ENCODE peak calls at places on chromosome 18, in five cellular contexts. W is H9, B is IMR-90, H is mesenchymal stem cell, S is trophoblast cell. C is an unnamed sample.

GRCh38 chr18:59357928-59358327 is 1.1 kb downstream of the LMAN1 start:
- DNase-seq in W (no peak), B (peak), H (peak), S (peak), C (no peak)

GRCh38 chr18:12911025-12911927 is 27.2 kb upstream of the PTPN2 start:
- DNase-seq in W (peak), B (no peak), H (no peak), S (no peak), C (no peak)

GRCh38 chr18:60053747-60054304 is 154.0 kb downstream of the PMAIP1 start:
- DNase-seq in W (peak), B (peak), H (peak), S (peak), C (no peak)

GRCh38 chr18:24878289-24878688 is 417.9 kb downstream of the HRH4 start:
- DNase-seq in W (no peak), B (peak), H (peak), S (peak), C (no peak)

GRCh38 chr18:31722369-31722957 is 38.1 kb upstream of the B4GALT6 start:
- DNase-seq in W (peak), B (peak), H (peak), S (peak), C (peak)

GRCh38 chr18:53944721-53945120 is 279.7 kb downstream of the MBD2 start:
- DNase-seq in W (no peak), B (no peak), H (no peak), S (peak), C (peak)

GRCh38 chr18:55384551-55385275 is 203.3 kb downstream of the TCF4 start:
- DNase-seq in W (peak), B (peak), H (peak), S (peak), C (no peak)

GRCh38 chr18:13530879-13531387 is 195.4 kb downstream of the FAM210A start:
- DNase-seq in W (peak), B (peak), H (no peak), S (peak), C (peak)

GRCh38 chr18:32019251-32019943 is 772 bp downstream of the RNF125 start:
- DNase-seq in W (peak), B (no peak), H (peak), S (peak), C (peak)

GRCh38 chr18:12449040-12449814 is 41.5 kb downstream of the PRELID3A start:
- DNase-seq in W (no peak), B (no peak), H (no peak), S (no peak), C (no peak)

GRCh38 chr18:45780568-45780967 is 44.9 kb upstream of the SIGLEC15 start:
- DNase-seq in W (no peak), B (peak), H (no peak), S (no peak), C (no peak)

GRCh38 chr18:59127047-59127446 is 12.6 kb upstream of the SEC11C start:
- DNase-seq in W (peak), B (no peak), H (no peak), S (no peak), C (no peak)

GRCh38 chr18:11323359-11323819 is 174.0 kb upstream of the PIEZO2 start:
- DNase-seq in W (no peak), B (peak), H (peak), S (peak), C (no peak)

GRCh38 chr18:55419132-55419938 is 168.7 kb downstream of the TCF4 start:
- DNase-seq in W (no peak), B (peak), H (peak), S (no peak), C (no peak)

DNA sequence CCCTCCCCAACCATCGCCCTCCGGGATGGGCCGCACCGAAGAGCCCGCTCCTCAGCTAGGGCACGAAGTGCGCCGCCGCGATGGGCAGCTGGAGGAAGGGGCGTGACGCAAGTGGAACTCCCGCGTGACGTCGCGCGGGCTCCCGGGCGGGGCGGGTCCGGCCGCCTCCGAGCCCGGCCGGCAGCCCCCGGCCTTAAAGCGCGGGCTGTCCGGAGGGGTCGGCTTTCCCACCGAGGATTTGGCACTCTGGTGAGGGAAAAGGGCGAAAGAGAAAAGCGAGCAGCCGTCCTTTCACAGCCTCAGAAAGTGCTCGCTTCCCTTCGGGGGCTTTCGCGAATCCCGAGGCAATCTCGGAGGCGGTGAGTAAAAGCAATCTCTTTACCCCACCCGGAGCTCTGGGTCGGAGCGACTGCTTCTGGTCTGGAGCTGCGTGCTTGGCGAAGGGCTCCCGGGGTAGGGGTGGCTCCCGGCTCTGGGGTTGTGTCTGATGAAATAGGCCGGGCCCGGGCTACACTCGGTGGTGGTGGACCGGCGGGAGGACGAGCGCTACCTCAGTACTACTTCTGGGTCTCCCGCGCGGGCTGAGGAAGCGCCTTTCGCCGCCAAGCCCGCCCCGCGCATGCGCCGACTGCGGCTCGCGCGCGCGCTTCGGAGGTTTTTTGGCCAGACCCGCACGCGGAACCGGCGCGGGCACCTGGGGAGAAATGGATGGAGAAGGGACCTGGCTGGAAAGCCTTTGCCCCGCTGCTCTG is at the start of gene RBBP8:
- DNase-seq in W (peak), B (peak), H (peak), S (peak), C (peak)
- H3K14ac ChIP-seq in W (peak), B (peak), H (no peak), S (peak), C (no peak)

DNA sequence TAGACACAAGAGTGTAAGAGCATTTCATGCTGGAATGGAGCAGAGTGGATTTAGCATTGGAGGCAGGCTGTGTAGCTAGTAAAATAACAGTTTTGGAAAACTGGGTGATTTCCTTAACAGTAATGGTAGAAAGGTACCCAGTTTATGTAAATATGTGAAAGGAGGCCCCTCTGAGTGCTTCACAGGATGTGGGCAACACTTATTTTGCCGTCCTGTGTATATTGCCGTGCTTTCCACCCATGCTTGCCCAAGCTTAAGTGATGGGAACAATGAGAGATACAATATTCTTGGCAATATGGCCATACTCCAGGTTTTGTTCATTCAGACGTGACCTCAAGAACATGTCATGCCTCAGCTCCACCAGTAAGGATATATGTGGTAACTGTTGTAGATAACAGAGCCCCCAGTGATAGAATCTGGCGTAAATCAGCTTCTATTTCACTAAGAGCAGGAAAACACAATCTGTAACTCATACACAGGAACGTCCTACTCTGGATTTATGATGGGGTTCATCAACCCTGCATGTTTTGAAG is 318.7 kb downstream of the PTPRM start:
- DNase-seq in W (no peak), B (no peak), H (no peak), S (no peak), C (no peak)
- H3K14ac ChIP-seq in W (no peak), B (peak), H (no peak), S (no peak), C (no peak)

DNA sequence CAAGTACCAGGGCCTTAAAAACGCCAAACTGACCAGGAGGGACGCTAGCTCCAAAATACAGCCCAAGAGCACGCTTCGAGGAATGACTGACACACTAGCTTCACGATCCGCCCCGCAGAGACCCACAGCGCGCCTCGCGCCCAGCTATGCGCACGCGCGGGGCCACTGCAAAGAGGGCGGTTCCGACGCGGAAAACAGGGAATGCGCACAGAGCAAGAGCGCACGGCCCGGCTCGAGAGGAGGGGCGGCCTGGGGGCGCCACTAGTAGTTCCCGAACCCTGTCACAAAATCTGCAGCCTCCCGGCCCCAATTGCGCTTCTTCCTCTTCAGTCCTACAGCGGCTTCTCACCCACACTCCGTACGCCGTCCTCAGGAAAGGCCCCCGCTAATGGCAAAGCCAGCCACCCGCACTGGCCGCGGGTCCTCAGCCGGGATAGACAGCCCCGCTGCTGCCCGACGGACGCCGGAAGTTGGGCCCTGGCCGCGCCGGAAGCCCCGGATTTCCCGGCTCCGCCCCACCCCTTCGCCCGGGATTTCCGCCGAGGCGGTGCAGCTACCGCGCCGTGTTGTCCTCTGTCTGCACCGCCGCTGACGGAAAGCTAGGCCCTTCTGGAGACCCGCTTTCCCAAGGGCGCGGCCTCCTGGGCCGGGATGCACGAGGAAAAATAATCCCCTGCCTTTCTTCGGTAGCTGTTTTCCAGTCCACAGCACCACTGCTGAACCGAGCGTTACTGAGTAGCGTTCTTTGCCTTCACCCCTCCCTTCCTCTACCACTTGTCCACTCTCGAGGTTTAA is at the start of gene HDHD2:
- DNase-seq in W (peak), B (peak), H (peak), S (peak), C (peak)
- H3K14ac ChIP-seq in W (peak), B (peak), H (no peak), S (peak), C (no peak)

GRCh38 chr18:9477509-9477908 is 2.2 kb downstream of the RALBP1 start:
- DNase-seq in W (no peak), B (no peak), H (no peak), S (peak), C (no peak)

GRCh38 chr18:9474103-9474982 is 970 bp upstream of the RALBP1 start:
- DNase-seq in W (peak), B (peak), H (peak), S (peak), C (no peak)

GRCh38 chr18:9475643-9476580 is 599 bp downstream of the RALBP1 start:
- DNase-seq in W (no peak), B (peak), H (peak), S (peak), C (no peak)

GRCh38 chr18:9478545-9478944 is 3.2 kb downstream of the RALBP1 start:
- DNase-seq in W (peak), B (no peak), H (no peak), S (peak), C (no peak)

GRCh38 chr18:9474983-9475642 is at the start of gene RALBP1:
- DNase-seq in W (peak), B (peak), H (peak), S (peak), C (peak)
- H3K14ac ChIP-seq in W (peak), B (peak), H (no peak), S (peak), C (peak)

DNA sequence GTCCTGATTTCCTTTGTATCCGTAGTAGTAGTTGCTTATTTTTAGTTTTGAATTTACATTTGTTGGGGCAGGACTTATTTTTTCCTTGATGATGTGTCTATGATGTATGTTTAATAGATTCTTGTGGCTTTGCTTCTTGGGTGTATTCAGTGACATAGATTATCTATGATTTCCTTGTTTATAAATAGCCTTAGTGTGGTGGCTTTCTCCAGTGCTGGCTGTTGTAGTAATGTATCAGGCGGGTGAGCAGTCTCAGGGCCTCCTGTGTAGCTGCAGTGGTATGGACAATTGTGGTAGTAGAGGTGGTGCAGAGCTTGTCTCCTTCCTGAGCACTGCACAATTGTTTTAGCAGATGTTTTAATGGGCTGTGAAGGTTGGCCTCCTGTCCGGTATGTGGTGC is 60.5 kb downstream of the SMCHD1 start:
- DNase-seq in W (no peak), B (peak), H (peak), S (no peak), C (no peak)
- H3K14ac ChIP-seq in W (no peak), B (peak), H (no peak), S (no peak), C (no peak)

GRCh38 chr18:78130232-78131195 is 849.1 kb upstream of the SALL3 start:
- DNase-seq in W (no peak), B (no peak), H (no peak), S (no peak), C (no peak)

GRCh38 chr18:78136986-78137385 is 842.6 kb upstream of the SALL3 start:
- DNase-seq in W (no peak), B (no peak), H (no peak), S (no peak), C (no peak)

GRCh38 chr18:78129260-78129659 is 850.4 kb upstream of the SALL3 start:
- DNase-seq in W (no peak), B (no peak), H (no peak), S (no peak), C (no peak)

GRCh38 chr18:78138993-78139496 is 840.6 kb upstream of the SALL3 start:
- DNase-seq in W (peak), B (no peak), H (no peak), S (no peak), C (peak)

DNA sequence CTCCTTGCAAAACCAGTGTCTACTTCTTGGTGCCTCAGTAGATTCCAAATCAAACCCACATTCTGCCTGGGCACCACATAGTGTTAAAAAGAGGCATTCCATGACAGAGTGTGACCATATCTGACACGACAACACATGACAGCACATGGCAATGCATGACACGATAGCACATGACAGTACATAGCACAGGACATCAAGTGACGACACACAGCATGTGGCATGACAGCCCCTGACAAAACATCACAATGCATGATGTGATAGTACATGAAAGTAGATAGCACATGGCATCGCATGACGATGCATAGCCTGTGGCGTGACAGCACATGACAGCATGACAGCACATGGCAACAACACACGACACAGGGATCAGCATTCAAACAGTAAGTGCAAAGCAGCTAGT is 845.9 kb upstream of the SALL3 start:
- DNase-seq in W (no peak), B (no peak), H (no peak), S (no peak), C (no peak)
- H3K14ac ChIP-seq in W (no peak), B (no peak), H (no peak), S (no peak), C (no peak)

GRCh38 chr18:48536516-48536915 is 2.3 kb upstream of the CTIF start:
- DNase-seq in W (peak), B (no peak), H (no peak), S (no peak), C (no peak)

GRCh38 chr18:48541026-48541746 is 2.4 kb downstream of the CTIF start:
- DNase-seq in W (peak), B (peak), H (peak), S (peak), C (peak)

GRCh38 chr18:48540329-48541025 is 1.6 kb downstream of the CTIF start:
- DNase-seq in W (peak), B (peak), H (peak), S (peak), C (peak)

GRCh38 chr18:48539406-48540328 is 836 bp downstream of the CTIF start:
- DNase-seq in W (peak), B (peak), H (peak), S (peak), C (peak)

DNA sequence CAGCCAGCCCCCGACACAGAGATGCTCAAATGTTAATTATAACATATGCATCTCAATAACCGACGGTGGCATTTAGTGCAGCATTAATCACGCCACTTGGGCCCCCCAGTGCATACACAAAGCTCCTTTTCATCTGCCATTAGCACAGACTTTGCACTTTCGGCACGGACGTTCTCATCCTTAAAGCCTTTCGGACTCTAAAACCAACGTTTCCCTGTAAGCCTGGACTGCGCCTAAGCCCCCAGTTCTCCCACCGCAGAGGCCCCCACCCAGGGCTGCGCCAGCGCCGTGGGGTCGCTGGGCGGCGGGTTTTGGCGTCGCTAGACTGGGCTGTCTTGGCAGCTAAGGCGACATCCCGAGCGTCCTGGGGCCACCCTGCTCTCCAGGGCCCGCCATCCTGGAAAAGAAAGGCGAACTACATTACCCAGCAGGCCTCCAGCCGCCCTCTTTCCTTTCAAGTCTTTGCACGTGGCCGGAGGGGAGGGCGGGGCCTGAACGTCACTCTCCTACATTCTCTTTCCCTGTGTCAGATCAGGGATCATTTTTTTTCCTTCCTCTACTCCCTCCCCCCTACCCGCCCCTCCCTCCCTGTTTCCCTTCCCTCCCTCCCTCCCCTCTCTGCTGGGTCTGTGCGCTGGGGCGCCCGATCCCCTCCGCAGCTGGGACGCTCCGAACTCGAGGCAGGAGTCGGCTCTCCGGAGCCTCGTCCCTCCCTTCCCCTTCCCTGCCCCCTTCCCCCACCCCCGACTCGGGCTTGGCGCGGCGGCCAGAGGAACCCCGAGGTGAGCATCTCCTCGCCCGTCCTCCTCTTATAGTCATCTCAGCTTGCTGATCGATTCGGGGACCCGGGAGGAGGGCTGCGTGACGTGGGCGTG is at the start of gene CTIF:
- DNase-seq in W (peak), B (peak), H (peak), S (peak), C (peak)
- H3K14ac ChIP-seq in W (peak), B (peak), H (no peak), S (peak), C (no peak)

DNA sequence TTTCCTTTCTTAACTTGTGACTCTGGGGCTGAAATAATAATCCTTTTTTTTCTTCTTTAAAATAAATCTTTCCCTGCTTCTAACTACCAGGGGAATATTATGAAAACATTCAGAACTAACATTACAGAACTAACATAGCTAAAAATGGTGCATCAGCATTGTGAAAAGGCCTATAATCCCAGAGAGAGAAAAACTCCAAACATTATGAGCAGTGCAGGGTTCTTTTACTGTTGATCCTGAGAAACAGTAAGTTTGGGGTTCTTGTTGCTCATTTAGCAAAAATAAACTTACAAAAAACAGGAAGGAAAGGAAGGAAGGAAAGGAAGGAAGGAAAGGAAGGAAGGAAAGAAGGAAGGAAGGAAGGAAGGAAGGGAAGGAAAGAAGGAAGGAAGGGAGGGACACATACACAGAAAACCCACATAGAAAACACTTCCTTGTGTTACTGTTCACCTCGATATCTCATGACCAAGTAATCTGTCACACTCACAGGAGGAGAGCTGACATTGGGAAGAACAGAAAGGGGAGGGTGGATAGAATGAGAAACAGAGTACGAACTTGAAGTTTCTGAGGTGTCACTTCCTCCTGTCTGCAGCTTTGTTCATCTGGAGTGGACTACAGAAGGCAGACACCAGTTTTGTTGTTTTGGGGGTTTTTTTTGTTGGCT is 18.4 kb upstream of the PIK3C3 start:
- DNase-seq in W (no peak), B (no peak), H (peak), S (no peak), C (no peak)
- H3K14ac ChIP-seq in W (no peak), B (peak), H (no peak), S (no peak), C (no peak)

C was measured in neuronal stem cell.